ENCODE peak calls at places on chromosomes 2 and 18, in six cellular contexts. Z is mammary epithelial cell, M is right cardiac atrium, I is cardiac muscle cell, R is HCT116, P is GM23338. E is an unnamed sample.

GRCh38 chr2:26284132-26284531 is 39.4 kb downstream of the HADHB start:
- DNase-seq in Z (peak), M (no peak), I (peak), R (no peak), P (no peak), E (no peak)

GRCh38 chr18:28087173-28087563 is 89.8 kb downstream of the CDH2 start:
- DNase-seq in Z (no peak), M (peak), I (peak), R (no peak), P (no peak), E (peak)

GRCh38 chr18:62045316-62045715 is 141.5 kb downstream of the PIGN start:
- DNase-seq in Z (no peak), M (no peak), I (no peak), R (no peak), P (no peak), E (no peak)

GRCh38 chr2:126761981-126762878 is 106.3 kb downstream of the GYPC start:
- DNase-seq in Z (no peak), M (no peak), I (no peak), R (no peak), P (no peak), E (no peak)

GRCh38 chr2:160252278-160252887 is 52.3 kb upstream of the ITGB6 start:
- DNase-seq in Z (no peak), M (no peak), I (peak), R (peak), P (peak), E (no peak)

GRCh38 chr18:10008006-10008647 is 94.3 kb downstream of the VAPA start:
- DNase-seq in Z (no peak), M (no peak), I (no peak), R (no peak), P (no peak), E (no peak)

GRCh38 chr2:8491296-8492048 is 190.4 kb upstream of the ID2 start:
- DNase-seq in Z (no peak), M (no peak), I (peak), R (no peak), P (no peak), E (no peak)

GRCh38 chr18:55300469-55301195 is 287.4 kb downstream of the TCF4 start:
- DNase-seq in Z (no peak), M (no peak), I (peak), R (no peak), P (peak), E (no peak)

GRCh38 chr2:95384854-95385569 is 17.5 kb upstream of the FAHD2A start:
- DNase-seq in Z (no peak), M (peak), I (no peak), R (no peak), P (peak), E (no peak)

GRCh38 chr2:47486858-47487497 is 84.0 kb downstream of the MSH2 start:
- DNase-seq in Z (no peak), M (no peak), I (no peak), R (no peak), P (no peak), E (no peak)

GRCh38 chr2:9950521-9951271 is 797 bp upstream of the GRHL1 start:
- DNase-seq in Z (peak), M (peak), I (peak), R (no peak), P (peak), E (peak)

GRCh38 chr18:369224-370010 is 101.6 kb upstream of the THOC1 start:
- DNase-seq in Z (no peak), M (no peak), I (no peak), R (no peak), P (no peak), E (no peak)

DNA sequence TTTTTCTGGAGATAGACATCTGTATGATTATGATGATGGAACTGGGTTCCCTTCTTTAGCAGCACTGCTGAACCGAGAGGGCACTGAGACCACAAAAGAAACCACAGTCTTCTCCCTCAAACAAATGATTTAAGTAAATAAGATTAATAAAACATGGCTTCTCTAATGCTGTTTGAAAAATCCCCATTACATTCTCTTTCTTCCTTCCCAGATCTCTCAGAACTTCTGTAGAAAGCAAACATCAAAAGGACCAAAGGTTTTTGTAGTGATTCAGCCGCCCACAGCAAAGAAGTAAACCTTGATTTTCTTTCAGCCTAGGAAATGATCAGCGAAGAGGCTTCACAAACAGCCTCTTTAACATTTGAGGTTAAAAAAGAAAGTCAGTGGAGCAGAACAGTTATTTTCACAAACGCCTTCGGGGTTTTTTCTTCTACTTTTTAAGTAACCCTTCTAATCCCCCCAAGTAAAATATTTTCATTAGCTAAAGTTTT is 89.4 kb downstream of the UPP2 start:
- DNase-seq in Z (no peak), M (no peak), I (no peak), R (peak), P (peak), E (no peak)
- H3K27ac ChIP-seq in Z (no peak), M (no peak), I (no peak), R (no peak), P (no peak), E (no peak)

GRCh38 chr2:236557894-236558532 is 11.6 kb upstream of the ACKR3 start:
- DNase-seq in Z (no peak), M (no peak), I (no peak), R (no peak), P (peak), E (no peak)

GRCh38 chr2:236561874-236562273 is 7.8 kb upstream of the ACKR3 start:
- DNase-seq in Z (no peak), M (no peak), I (no peak), R (no peak), P (no peak), E (no peak)

GRCh38 chr2:236555486-236555885 is 14.1 kb upstream of the ACKR3 start:
- DNase-seq in Z (no peak), M (no peak), I (no peak), R (no peak), P (no peak), E (no peak)

GRCh38 chr2:236562434-236562833 is 7.2 kb upstream of the ACKR3 start:
- DNase-seq in Z (no peak), M (no peak), I (peak), R (peak), P (peak), E (peak)

GRCh38 chr2:236558999-236559978 is 10.3 kb upstream of the ACKR3 start:
- DNase-seq in Z (no peak), M (no peak), I (no peak), R (no peak), P (no peak), E (no peak)
- H3K4me3 ChIP-seq in Z (no peak), M (no peak), I (no peak), R (no peak), P (no peak), E (no peak)

DNA sequence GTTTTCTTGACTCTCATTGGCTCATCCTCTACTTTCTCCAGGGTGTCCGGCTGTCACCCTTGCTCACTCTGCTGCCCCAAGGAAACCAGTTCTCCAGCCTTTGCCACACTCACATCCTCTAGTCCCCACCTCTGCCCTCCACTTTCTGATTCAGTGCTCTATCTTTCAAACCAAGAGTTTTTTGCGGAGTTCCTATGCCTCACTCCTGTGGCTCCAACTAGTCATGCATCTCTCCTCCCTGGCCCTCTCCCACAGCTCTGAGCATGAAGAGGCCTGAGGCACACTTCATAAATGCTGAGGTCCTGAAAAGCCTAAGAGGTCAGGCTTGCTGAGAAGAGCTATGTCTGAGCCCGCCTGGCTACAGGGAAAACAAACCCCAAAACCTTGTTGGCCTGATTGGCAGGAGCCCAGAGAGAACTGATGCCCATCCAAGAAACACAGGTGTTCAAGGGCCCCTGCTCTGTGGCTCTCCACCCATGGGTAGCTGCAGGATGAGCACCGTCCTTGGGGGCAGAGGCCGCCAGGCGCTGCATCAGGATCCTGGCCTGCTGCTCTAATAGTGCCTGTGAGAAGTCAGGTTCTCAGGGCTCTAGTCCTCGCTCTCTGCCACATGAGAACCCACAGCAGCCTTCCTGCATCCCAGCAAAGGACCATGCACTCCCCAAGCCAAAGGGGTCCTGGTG is 42.1 kb downstream of the HS1BP3 start:
- DNase-seq in Z (no peak), M (no peak), I (no peak), R (no peak), P (no peak), E (peak)
- H3K27ac ChIP-seq in Z (no peak), M (peak), I (no peak), R (no peak), P (no peak), E (no peak)

DNA sequence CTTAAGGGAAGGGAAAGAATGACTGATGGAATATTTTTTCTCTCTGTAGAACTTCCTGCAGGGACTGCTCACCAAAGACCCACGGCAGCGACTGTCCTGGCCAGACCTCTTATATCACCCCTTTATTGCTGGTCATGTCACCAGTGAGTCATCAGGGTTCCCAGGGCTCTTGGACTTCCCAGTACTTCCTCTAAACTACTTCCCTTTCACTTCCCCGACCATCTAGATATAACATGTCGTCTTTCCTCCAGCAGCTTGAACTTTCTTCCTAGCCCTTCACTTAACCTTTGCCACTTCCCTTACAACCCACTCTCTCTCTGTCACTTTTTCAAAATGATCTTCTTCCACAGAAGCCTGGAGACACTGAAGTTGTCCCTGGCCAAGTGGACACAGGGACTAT is 7.2 kb downstream of the STK36 start:
- DNase-seq in Z (no peak), M (no peak), I (no peak), R (no peak), P (no peak), E (no peak)
- H3K4me3 ChIP-seq in Z (no peak), M (no peak), I (no peak), R (no peak), P (no peak), E (no peak)

DNA sequence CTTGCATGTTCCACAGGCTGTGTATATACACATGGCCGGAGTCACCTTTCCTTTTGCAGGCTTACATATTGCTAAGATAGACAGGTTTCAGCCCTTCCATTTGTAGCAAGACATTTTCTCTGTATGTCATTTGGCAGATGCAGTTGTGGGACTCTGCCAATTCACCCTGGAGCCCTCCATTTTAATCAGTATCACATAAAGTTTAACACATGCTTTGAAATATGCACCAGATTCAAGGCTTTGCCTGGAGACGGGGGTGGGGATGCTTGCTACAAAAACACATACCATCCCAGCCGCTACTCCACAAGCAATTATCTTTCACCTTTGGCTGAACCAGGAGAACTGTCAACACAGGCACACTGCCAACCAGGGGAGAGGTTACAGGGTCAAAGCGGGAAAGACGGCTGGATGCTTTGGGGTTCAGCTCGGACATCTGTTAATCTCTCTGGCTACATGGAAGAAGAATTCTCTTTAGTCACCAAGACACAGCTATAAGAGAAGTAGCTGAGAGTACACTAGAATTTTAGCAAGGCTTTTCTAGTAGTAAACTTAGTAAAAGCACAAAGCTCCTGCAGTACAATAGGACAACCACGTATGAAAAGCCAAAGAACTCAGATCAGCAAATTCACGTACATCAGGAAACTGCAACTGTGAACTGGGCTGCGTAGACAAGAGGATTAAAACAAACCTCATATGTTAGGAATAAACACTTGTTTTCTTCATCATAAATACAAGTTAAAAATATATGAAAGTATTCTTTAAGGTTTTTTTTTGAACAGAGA is 130.9 kb downstream of the EXOC6B start:
- DNase-seq in Z (no peak), M (peak), I (peak), R (no peak), P (peak), E (peak)
- H3K27ac ChIP-seq in Z (no peak), M (no peak), I (peak), R (no peak), P (no peak), E (no peak)

DNA sequence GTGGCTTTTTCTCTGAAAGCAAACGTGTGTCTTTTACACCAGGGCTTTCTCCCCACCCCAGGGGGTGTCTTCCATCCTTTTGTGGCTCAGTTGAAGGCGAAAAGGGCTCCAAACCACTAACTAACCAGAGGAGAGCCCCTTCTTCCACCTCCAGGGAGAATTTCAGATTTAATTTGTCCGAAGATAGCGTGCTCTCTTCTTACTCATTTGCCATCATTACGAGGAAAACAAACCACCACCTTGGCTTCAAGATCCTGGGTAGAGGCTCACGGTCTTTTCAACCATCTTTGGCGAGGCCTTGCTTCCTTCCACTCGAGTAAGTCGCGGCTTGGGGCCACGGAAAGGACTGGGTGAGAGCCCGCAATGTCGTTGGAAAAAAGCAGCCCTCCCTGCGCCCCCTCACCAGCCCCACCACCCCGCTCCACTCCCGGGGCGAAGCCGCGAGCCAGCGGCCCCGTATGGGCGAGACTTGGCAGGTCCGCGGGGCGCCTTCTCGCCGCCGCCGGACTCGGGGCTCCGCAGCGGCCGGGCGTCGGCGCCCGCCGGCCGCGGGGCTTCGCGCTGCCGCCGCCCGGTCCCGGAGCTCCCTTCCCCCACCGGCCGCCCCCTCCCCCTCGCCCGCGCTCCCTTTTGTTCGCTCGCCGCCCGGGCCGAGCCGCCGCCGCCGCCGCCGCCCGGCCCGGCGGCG is 1.7 kb upstream of the ZNF532 start:
- DNase-seq in Z (peak), M (peak), I (no peak), R (peak), P (peak), E (no peak)
- H3K4me3 ChIP-seq in Z (peak), M (peak), I (peak), R (peak), P (peak), E (no peak)

GRCh38 chr2:17912266-17912691 is 33.8 kb downstream of the KCNS3 start:
- DNase-seq in Z (no peak), M (no peak), I (no peak), R (no peak), P (no peak), E (no peak)

GRCh38 chr2:17915811-17916523 is 37.5 kb downstream of the KCNS3 start:
- DNase-seq in Z (no peak), M (no peak), I (no peak), R (no peak), P (peak), E (no peak)

GRCh38 chr2:17916584-17916983 is 38.1 kb downstream of the KCNS3 start:
- DNase-seq in Z (no peak), M (no peak), I (no peak), R (no peak), P (no peak), E (no peak)

GRCh38 chr2:17911491-17912260 is 33.2 kb downstream of the KCNS3 start:
- DNase-seq in Z (no peak), M (no peak), I (no peak), R (no peak), P (no peak), E (no peak)

DNA sequence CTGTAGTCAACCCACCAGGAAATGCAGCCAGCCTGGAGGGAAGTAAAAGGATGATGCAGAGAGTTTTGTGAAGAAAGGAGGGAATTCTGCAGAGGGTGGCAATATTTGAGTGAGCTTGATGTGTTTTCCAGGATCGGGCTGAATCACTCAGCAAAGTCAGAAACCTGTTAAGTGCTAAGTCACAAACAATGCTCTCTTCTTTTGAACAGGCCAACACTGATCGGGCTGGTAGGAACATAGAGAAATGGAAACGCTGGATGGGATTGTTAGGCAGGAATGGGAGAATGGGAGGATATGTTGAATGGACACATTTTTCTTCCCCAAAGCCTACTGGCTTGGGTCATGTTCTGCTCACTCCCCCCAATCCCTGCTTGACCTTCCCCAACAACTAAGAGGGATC is 36.6 kb downstream of the KCNS3 start:
- DNase-seq in Z (no peak), M (no peak), I (no peak), R (no peak), P (no peak), E (no peak)
- H3K27ac ChIP-seq in Z (no peak), M (no peak), I (no peak), R (no peak), P (no peak), E (no peak)

E was measured in body of pancreas.